ENCODE peak calls at places on chromosome 3, in six cellular contexts. D is H1, W is mesendoderm, L is neuronal stem cell, G is IMR-90, E is H9. N is an unnamed sample.
A peak's percentile ranks its signal among the peaks of the same experiment; 100 is the strongest.

GRCh38 chr3:34619990-34620389 is 821.6 kb downstream of the PDCD6IP start:
- DNase-seq in W (peak; percentile 69), L (no peak), D (peak; percentile 10), E (peak; percentile 33), G (no peak), N (no peak)

GRCh38 chr3:161349529-161350278 is 21.6 kb downstream of the SPTSSB start:
- DNase-seq in D (no peak), E (no peak), W (peak; percentile 29), G (peak; percentile 76), L (no peak), N (peak; percentile 84)

GRCh38 chr3:109178701-109179100 is 42.2 kb downstream of the C3orf85 start:
- DNase-seq in W (no peak), G (no peak), E (no peak), L (no peak), D (no peak), N (no peak)

GRCh38 chr3:40179016-40179415 is 130.5 kb upstream of the EIF1B start:
- DNase-seq in E (peak; percentile 81), D (no peak), L (peak; percentile 67), G (peak; percentile 62), W (peak; percentile 75), N (peak; percentile 67)

GRCh38 chr3:54853573-54854404 is 74.1 kb downstream of the LRTM1 start:
- DNase-seq in G (peak; percentile 74), W (peak; percentile 67), D (peak; percentile 36), L (peak; percentile 59), E (peak; percentile 83), N (peak; percentile 77)

GRCh38 chr3:55434789-55435188 is 52.3 kb downstream of the WNT5A start:
- DNase-seq in G (peak; percentile 21), D (peak; percentile 17), E (peak; percentile 43), L (no peak), W (peak; percentile 65), N (no peak)

GRCh38 chr3:127410678-127411077 is 122.8 kb upstream of the PRR20G start:
- DNase-seq in G (no peak), D (no peak), W (no peak), E (no peak), L (no peak), N (no peak)

GRCh38 chr3:20648294-20648693 is 462.3 kb upstream of the SGO1 start:
- DNase-seq in E (no peak), W (no peak), G (peak; percentile 84), D (no peak), L (no peak), N (peak; percentile 37)

GRCh38 chr3:114127517-114127916 is 51.3 kb downstream of the DRD3 start:
- DNase-seq in G (peak; percentile 70), D (no peak), E (no peak), W (no peak), L (no peak), N (peak; percentile 86)

GRCh38 chr3:72245183-72245811 is 460.3 kb upstream of the PROK2 start:
- DNase-seq in D (no peak), L (no peak), E (no peak), W (no peak), G (no peak), N (no peak)

GRCh38 chr3:17580901-17581300 is 161.5 kb downstream of the TBC1D5 start:
- DNase-seq in W (no peak), E (no peak), G (no peak), D (no peak), L (no peak), N (no peak)

GRCh38 chr3:184430940-184431339 is 51.1 kb downstream of the CHRD start:
- DNase-seq in E (no peak), D (no peak), L (no peak), W (no peak), G (no peak), N (no peak)

GRCh38 chr3:169494982-169495381 is 168.5 kb downstream of the MECOM start:
- DNase-seq in L (no peak), E (no peak), G (no peak), W (no peak), D (no peak), N (no peak)

GRCh38 chr3:89246326-89246725 is 138.9 kb downstream of the EPHA3 start:
- DNase-seq in L (peak; percentile 32), D (peak; percentile 58), G (no peak), W (peak; percentile 48), E (peak; percentile 75), N (no peak)

GRCh38 chr3:98784666-98785600 is 21.8 kb downstream of the ST3GAL6 start:
- DNase-seq in E (no peak), W (peak; percentile 11), D (no peak), L (no peak), G (peak; percentile 94), N (peak; percentile 83)

GRCh38 chr3:184040010-184040409 is 8.5 kb downstream of the HTR3D start:
- DNase-seq in E (peak; percentile 63), L (no peak), G (peak; percentile 47), W (peak; percentile 74), D (no peak), N (peak; percentile 33)

GRCh38 chr3:134311265-134311664 is 60.6 kb upstream of the RYK start:
- DNase-seq in W (no peak), L (no peak), G (peak; percentile 77), D (no peak), E (no peak), N (no peak)

GRCh38 chr3:123335007-123335670 is 113.8 kb downstream of the ADCY5 start:
- DNase-seq in D (no peak), E (no peak), G (no peak), W (no peak), L (no peak), N (no peak)

GRCh38 chr3:120821426-120821825 is 78.9 kb downstream of the GTF2E1 start:
- DNase-seq in W (no peak), G (no peak), E (no peak), D (no peak), L (no peak), N (no peak)

GRCh38 chr3:141602706-141603105 is 115.9 kb downstream of the RASA2 start:
- DNase-seq in D (no peak), E (no peak), W (peak; percentile 46), L (no peak), G (no peak), N (no peak)

DNA sequence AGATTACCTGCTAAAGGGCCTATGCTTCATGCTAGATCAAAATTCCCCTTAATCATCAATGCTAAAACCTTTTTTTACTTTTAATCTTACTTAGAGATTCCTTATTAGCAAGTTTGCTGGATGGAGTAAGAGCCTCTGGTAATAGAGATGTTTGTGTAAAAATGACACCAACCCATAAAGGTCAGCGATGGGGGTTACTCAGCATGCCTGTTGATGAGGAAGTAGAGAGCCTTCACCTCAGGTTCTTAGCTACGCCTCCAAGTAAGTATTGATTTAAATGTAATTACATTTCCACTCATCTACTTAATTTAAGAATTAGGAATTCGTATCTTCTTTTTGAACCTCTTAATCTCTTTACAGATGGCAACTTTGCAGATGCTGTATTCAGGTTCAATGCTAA is 38.8 kb downstream of the DNAJC13 start:
- DNase-seq in E (no peak), D (no peak), G (no peak), W (no peak), L (no peak), N (no peak)
- H2BK15ac ChIP-seq in E (no peak overlapping the region), D (no peak overlapping the region), G (no peak overlapping the region), W (no peak overlapping the region), L (no peak overlapping the region), N (no peak overlapping the region)

GRCh38 chr3:128782282-128783146 is 56.5 kb downstream of the RAB7A start:
- DNase-seq in E (no peak), L (no peak), W (no peak), G (no peak), D (no peak), N (no peak)
- H2BK15ac ChIP-seq in E (no peak overlapping the region), L (no peak overlapping the region), W (no peak overlapping the region), G (no peak overlapping the region), D (no peak overlapping the region), N (no peak overlapping the region)

GRCh38 chr3:188827593-188827992 is 344.2 kb upstream of the TPRG1 start:
- DNase-seq in E (no peak), L (no peak), W (no peak), D (no peak), G (peak; percentile 21), N (no peak)
- H2BK15ac ChIP-seq in E (no peak overlapping the region), L (no peak overlapping the region), W (no peak overlapping the region), D (no peak overlapping the region), G (no peak overlapping the region), N (no peak overlapping the region)

GRCh38 chr3:144361002-144361401 is 389.4 kb downstream of the DIPK2A start:
- DNase-seq in W (peak; percentile 62), D (no peak), G (no peak), E (no peak), L (no peak), N (no peak)
- H2BK15ac ChIP-seq in W (no peak overlapping the region), D (no peak overlapping the region), G (no peak overlapping the region), E (no peak overlapping the region), L (no peak overlapping the region), N (no peak overlapping the region)

DNA sequence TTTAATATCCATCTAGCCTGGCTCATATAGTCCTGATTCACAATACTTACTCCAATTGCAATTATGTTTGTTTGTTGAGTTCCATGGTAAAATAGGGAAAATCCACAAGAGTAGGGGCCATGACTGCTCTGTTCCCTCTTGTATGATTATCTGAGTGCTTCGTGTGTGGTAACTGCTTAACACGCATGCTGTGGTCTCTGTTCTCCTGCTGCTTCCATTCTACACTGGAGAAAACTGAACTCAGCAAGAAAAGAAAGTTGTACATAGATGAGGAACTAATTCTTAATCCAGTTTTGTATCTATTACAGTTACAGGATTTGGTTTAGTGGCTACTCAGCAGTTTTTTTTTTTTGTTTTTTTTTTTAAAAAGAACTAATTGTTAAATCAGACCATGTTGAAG is 223.0 kb upstream of the SATB1 start:
- DNase-seq in L (no peak), D (no peak), E (no peak), W (no peak), G (no peak), N (no peak)
- H2BK15ac ChIP-seq in L (no peak overlapping the region), D (no peak overlapping the region), E (no peak overlapping the region), W (no peak overlapping the region), G (no peak overlapping the region), N (no peak overlapping the region)

GRCh38 chr3:197093871-197094270 is 64.3 kb upstream of the MELTF start:
- DNase-seq in L (no peak), G (no peak), D (no peak), W (no peak), E (no peak), N (no peak)
- H2BK15ac ChIP-seq in L (no peak overlapping the region), G (no peak overlapping the region), D (no peak overlapping the region), W (no peak overlapping the region), E (no peak overlapping the region), N (no peak overlapping the region)